ENCODE peak calls at places on chromosomes 4 and X, in seven cellular contexts. G, F, H, V, D, B and W are unnamed samples.

GRCh38 chr4:117755438-117755837 is 278.8 kb upstream of the NDST3 start:
- DNase-seq in G (no peak), F (no peak), H (no peak), V (no peak), D (no peak), B (no peak), W (no peak)

GRCh38 chr4:3021627-3022026 is 52.7 kb downstream of the HTT-AS start:
- DNase-seq in G (peak), F (no peak), H (no peak), V (no peak), D (no peak), B (no peak), W (no peak)

GRCh38 chr4:147084861-147085260 is 139.2 kb upstream of the TTC29 start:
- DNase-seq in G (no peak), F (no peak), H (no peak), V (no peak), D (no peak), B (no peak), W (no peak)

GRCh38 chrX:139759637-139760036 is 51.7 kb upstream of the MCF2 start:
- DNase-seq in G (no peak), F (peak), H (peak), V (no peak), D (peak), B (no peak), W (no peak)

GRCh38 chrX:11509786-11510185 is 155.9 kb downstream of the ARHGAP6 start:
- DNase-seq in G (no peak), F (no peak), H (no peak), V (no peak), D (peak), B (no peak), W (no peak)

GRCh38 chrX:3522016-3522690 is 175.7 kb upstream of the MXRA5 start:
- DNase-seq in G (no peak), F (no peak), H (no peak), V (no peak), D (peak), B (peak), W (no peak)

GRCh38 chrX:70454441-70455365 is 10.1 kb downstream of the DLG3 start:
- DNase-seq in G (peak), F (peak), H (peak), V (peak), D (peak), B (peak), W (no peak)

GRCh38 chr4:174387721-174388120 is 104.0 kb downstream of the CEP44 start:
- DNase-seq in G (no peak), F (no peak), H (no peak), V (no peak), D (no peak), B (no peak), W (no peak)

GRCh38 chr4:27701563-27701962 is 840.9 kb downstream of the STIM2 start:
- DNase-seq in G (no peak), F (no peak), H (no peak), V (no peak), D (no peak), B (no peak), W (no peak)

GRCh38 chr4:177108708-177109107 is 201.0 kb upstream of the NEIL3 start:
- DNase-seq in G (no peak), F (no peak), H (no peak), V (no peak), D (peak), B (no peak), W (no peak)

GRCh38 chr4:3418029-3418762 is 23.6 kb upstream of the HGFAC start:
- DNase-seq in G (peak), F (no peak), H (no peak), V (no peak), D (no peak), B (no peak), W (peak)

GRCh38 chrX:150363561-150364346 is 637 bp downstream of the MAMLD1 start:
- DNase-seq in G (peak), F (no peak), H (no peak), V (peak), D (peak), B (peak), W (peak)

GRCh38 chrX:139213241-139213709 is 317.3 kb upstream of the F9 start:
- DNase-seq in G (no peak), F (peak), H (no peak), V (no peak), D (no peak), B (no peak), W (no peak)

GRCh38 chr4:82984459-82984858 is 26.2 kb downstream of the LIN54 start:
- DNase-seq in G (no peak), F (peak), H (no peak), V (no peak), D (peak), B (no peak), W (no peak)

GRCh38 chr4:83558693-83559092 is 22.8 kb downstream of the GPAT3 start:
- DNase-seq in G (no peak), F (no peak), H (no peak), V (no peak), D (peak), B (no peak), W (no peak)

GRCh38 chrX:30831082-30831481 is 58.0 kb downstream of the TAB3 start:
- DNase-seq in G (no peak), F (no peak), H (peak), V (no peak), D (no peak), B (no peak), W (no peak)

GRCh38 chrX:85980286-85980685 is 67.1 kb downstream of the CHM start:
- DNase-seq in G (no peak), F (no peak), H (no peak), V (no peak), D (no peak), B (no peak), W (no peak)

GRCh38 chrX:49992809-49993208 is 70.4 kb downstream of the CLCN5 start:
- DNase-seq in G (no peak), F (no peak), H (no peak), V (no peak), D (no peak), B (no peak), W (no peak)

GRCh38 chrX:49993661-49994060 is 71.3 kb downstream of the CLCN5 start:
- DNase-seq in G (no peak), F (no peak), H (no peak), V (no peak), D (no peak), B (no peak), W (no peak)

GRCh38 chrX:49991718-49992117 is 69.3 kb downstream of the CLCN5 start:
- DNase-seq in G (no peak), F (no peak), H (no peak), V (no peak), D (no peak), B (no peak), W (no peak)

GRCh38 chrX:49995795-49996455 is 73.5 kb downstream of the CLCN5 start:
- DNase-seq in G (no peak), F (no peak), H (no peak), V (no peak), D (no peak), B (no peak), W (no peak)

GRCh38 chrX:49995021-49995731 is 72.8 kb downstream of the CLCN5 start:
- DNase-seq in G (no peak), F (peak), H (no peak), V (no peak), D (peak), B (no peak), W (no peak)
- H3K4me3 ChIP-seq in G (no peak), F (no peak), H (no peak), V (no peak), D (no peak), B (no peak), W (no peak)

GRCh38 chr4:158025131-158025530 is 147.7 kb downstream of the GASK1B start:
- DNase-seq in G (no peak), F (no peak), H (no peak), V (no peak), D (no peak), B (no peak), W (no peak)

GRCh38 chr4:158018090-158018808 is 154.6 kb downstream of the GASK1B start:
- DNase-seq in G (no peak), F (no peak), H (no peak), V (no peak), D (no peak), B (no peak), W (no peak)

GRCh38 chr4:158018831-158019230 is 154.0 kb downstream of the GASK1B start:
- DNase-seq in G (no peak), F (no peak), H (no peak), V (no peak), D (no peak), B (no peak), W (no peak)

GRCh38 chr4:158020175-158020574 is 152.7 kb downstream of the GASK1B start:
- DNase-seq in G (no peak), F (no peak), H (no peak), V (peak), D (peak), B (peak), W (no peak)

DNA sequence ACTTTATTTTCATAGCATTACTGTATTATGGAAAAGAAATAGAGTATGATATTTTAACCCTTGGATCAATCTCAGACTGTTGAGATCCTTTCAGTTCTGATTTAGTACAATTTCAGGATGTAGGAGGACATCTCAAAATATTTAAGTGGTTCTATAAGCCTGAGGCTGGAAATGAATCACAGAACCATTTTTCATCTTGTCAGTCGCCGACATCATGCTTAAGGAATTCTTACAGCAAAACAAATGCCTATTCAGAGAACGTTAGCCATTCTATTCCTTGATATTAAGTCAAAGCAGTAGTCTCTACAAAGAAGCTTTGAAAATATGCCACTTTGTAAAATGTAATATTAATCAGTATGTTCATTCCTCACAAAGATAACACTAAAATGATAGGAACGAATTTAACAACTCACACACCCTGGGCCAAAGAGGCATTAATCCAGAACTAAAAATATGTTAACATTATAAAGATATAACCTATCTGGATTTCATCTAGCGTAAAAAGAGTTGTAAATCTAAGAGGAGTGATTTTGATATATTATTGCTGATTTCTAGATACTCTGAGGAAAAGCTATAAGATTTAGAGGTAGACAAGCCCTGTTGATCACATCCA is 152.0 kb downstream of the GASK1B start:
- DNase-seq in G (no peak), F (no peak), H (no peak), V (no peak), D (peak), B (no peak), W (no peak)
- H3K27ac ChIP-seq in G (no peak), F (no peak), H (no peak), V (no peak), D (no peak), B (peak), W (no peak)

DNA sequence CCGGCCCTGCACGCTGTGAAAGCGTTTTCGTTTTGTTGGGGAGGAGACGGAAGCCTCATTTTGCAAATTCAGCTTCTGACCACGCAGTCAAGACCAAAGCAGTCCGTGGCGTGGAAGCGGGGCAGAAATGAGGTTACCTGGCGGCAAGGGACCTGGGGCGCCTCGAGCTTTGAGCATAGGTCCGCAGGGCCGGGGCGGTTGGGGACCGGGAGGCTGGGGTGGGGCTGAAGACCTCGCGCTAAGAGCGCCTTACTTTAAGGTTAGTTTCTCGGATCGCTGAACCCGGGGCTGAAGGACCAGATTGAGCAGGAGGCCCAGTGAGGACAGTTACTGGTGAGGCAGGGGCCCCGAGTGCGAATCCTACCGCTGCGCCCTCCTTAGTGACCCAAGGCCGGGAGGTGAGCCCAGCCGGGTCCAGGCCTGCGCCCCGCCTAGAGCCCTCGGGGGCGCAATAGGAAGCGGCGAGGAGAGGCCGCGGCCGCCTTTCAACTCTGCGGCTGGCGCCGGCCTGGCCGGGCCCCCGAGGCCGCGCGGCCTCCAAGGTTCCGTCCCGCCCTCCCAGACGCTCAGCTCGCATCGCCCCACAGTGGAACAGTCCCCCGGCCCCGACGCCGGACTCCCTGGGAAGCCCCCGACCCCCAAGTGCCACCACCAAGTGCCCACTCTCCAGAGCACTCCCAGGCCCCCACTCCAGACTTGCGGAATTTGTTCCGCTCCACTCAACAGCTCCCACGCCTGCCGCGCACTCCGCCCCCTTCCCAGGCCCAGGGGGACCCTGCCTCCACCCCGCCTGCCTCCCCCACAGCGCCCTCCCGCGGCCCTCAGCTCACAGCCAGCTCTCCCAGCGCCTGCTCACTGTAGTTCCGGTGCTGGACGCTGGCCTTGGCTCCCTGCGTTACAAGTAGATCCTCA is 7.6 kb downstream of the MSX1 start:
- DNase-seq in G (peak), F (no peak), H (no peak), V (peak), D (no peak), B (peak), W (peak)
- H3K4me3 ChIP-seq in G (no peak), F (no peak), H (no peak), V (no peak), D (no peak), B (peak), W (peak)

DNA sequence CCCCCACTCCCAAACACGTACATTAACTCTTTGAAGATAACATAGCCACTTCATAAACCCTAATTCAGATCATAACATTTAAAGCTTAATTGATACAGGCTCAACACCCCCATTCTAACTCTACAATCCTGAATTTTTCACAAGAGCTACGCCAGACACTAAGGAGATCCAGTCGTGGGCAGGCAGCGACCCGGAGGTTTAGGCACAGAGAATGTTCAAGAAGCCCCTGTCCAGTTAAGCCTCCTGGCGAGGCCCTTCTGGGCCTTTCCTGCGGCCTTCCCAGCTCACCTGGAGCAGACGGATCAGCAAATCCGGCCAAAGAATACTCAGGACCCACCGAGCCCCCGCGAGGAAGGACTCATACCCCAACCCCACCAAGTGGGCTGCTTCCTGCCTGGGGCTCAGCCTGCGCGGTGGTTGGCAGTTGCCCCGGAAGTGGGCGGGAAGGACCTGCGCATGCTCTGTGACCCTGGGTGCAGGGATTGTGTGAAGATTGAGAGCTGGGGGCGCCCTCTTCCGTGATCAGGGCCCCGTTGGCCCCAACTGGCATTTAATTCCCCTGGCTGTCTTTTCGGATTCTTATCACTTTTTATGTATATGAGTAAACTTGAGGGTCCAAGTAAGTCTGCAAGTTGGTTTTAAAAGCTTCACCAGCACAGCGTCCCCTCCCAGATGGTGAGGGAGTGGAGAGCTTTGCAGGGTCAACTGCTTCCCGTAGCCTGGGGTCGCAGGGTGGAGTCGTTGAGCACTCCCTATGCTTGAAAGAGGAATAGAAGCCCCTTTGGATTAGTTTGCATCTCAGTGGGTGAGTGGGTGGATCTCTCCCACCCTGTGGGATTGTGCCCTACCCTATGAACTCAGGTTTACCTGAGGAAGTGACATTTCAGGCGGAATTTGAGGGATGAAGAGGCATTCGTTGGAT is at the start of gene TRIM61:
- DNase-seq in G (no peak), F (peak), H (peak), V (peak), D (peak), B (peak), W (peak)
- H3K27ac ChIP-seq in G (no peak), F (no peak), H (no peak), V (no peak), D (no peak), B (peak), W (no peak)

DNA sequence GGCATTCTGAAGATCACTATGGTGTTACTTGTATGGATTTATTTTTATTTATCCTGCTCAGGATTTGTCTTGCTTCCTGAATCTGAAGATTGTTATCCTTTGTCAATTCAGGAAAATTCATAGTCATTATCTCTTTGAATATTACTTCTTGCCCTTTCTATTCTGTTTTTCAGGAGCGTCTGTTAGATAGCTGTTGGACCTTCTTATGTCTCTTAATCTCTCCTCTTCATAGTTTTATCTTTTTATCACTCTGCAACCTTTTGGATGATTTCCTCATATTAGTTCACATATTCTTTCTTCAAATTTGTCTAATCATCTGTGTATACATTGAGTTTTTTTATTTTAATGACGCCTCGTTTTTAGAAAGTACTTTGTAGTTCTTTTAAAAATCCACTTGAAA is 19.6 kb downstream of the WDR19 start:
- DNase-seq in G (no peak), F (no peak), H (no peak), V (no peak), D (no peak), B (no peak), W (no peak)
- H3K4me3 ChIP-seq in G (no peak), F (no peak), H (no peak), V (no peak), D (no peak), B (no peak), W (no peak)

GRCh38 chr4:140707325-140707724 is 48.9 kb downstream of the TBC1D9 start:
- DNase-seq in G (no peak), F (no peak), H (no peak), V (no peak), D (no peak), B (no peak), W (no peak)

GRCh38 chr4:140705625-140706275 is 50.4 kb downstream of the TBC1D9 start:
- DNase-seq in G (no peak), F (no peak), H (no peak), V (no peak), D (no peak), B (no peak), W (no peak)

GRCh38 chr4:140706665-140707064 is 49.5 kb downstream of the TBC1D9 start:
- DNase-seq in G (no peak), F (no peak), H (no peak), V (no peak), D (no peak), B (no peak), W (no peak)

GRCh38 chr4:140704964-140705363 is 51.2 kb downstream of the TBC1D9 start:
- DNase-seq in G (no peak), F (no peak), H (no peak), V (no peak), D (no peak), B (no peak), W (no peak)

GRCh38 chr4:140706276-140706625 is 49.9 kb downstream of the TBC1D9 start:
- DNase-seq in G (no peak), F (no peak), H (no peak), V (no peak), D (no peak), B (no peak), W (no peak)
- H3K27ac ChIP-seq in G (no peak), F (no peak), H (no peak), V (no peak), D (no peak), B (no peak), W (no peak)

DNA sequence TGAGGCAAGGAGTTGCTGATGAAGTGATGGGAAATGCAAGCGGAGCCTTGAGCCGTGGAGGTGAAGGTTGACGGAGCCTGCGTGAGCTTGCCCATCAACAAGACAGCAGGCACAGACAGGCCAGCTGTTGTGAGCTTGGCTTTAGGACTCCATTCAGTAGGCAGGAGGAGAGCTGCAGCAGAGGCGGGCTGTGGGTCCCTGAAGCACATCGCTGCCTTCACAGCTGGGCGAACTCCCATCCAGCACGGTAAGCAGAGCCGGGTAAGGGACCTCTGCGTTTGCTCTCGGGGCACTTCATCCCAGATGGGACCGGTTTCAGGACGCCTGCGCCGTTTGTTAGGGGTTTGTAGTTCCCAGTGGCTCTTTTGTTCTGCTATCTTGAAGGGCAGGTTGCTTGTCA is 54.8 kb upstream of the CLDN34 start:
- DNase-seq in G (no peak), F (no peak), H (peak), V (no peak), D (peak), B (no peak), W (no peak)
- H3K4me3 ChIP-seq in G (no peak), F (no peak), H (peak), V (no peak), D (peak), B (no peak), W (no peak)